ENCODE peak calls at places on chromosomes 5 and 9, in four cellular contexts. One of them, this sample, is unnamed.

GRCh38 chr5:134224905-134225779 is 731 bp downstream of the PPP2CA start:
- DNase-seq in H1: no peak
- DNase-seq in HepG2: peak; percentile 65
- DNase-seq in GM12878: no peak
- DNase-seq in this sample: no peak

GRCh38 chr5:141680751-141681201 is 1.3 kb downstream of the ARAP3 start:
- DNase-seq in H1: peak; percentile 88
- DNase-seq in HepG2: peak; percentile 7
- DNase-seq in GM12878: no peak
- DNase-seq in this sample: peak; percentile 84

GRCh38 chr5:13553896-13554295 is 390.6 kb downstream of the DNAH5 start:
- DNase-seq in H1: peak; percentile 31
- DNase-seq in HepG2: no peak
- DNase-seq in GM12878: no peak
- DNase-seq in this sample: peak; percentile 5

GRCh38 chr5:116531635-116532034 is 43.0 kb downstream of the SEMA6A start:
- DNase-seq in H1: no peak
- DNase-seq in HepG2: peak; percentile 12
- DNase-seq in GM12878: no peak
- DNase-seq in this sample: no peak

GRCh38 chr5:145834917-145835838 is at the start of gene PRELID2:
- DNase-seq in H1: peak; percentile 47
- DNase-seq in HepG2: peak; percentile 89
- DNase-seq in GM12878: peak; percentile 27
- DNase-seq in this sample: peak; percentile 57

GRCh38 chr5:72034710-72035109 is 72.6 kb upstream of the MAP1B start:
- DNase-seq in H1: no peak
- DNase-seq in HepG2: no peak
- DNase-seq in GM12878: no peak
- DNase-seq in this sample: no peak

GRCh38 chr9:69601698-69602097 is 70.5 kb downstream of the APBA1 start:
- DNase-seq in H1: no peak
- DNase-seq in HepG2: no peak
- DNase-seq in GM12878: no peak
- DNase-seq in this sample: no peak

GRCh38 chr5:61412344-61412743 is 80.3 kb downstream of the ZSWIM6 start:
- DNase-seq in H1: no peak
- DNase-seq in HepG2: no peak
- DNase-seq in GM12878: no peak
- DNase-seq in this sample: no peak

GRCh38 chr5:142007237-142007544 is 5.6 kb downstream of the GNPDA1 start:
- DNase-seq in H1: no peak
- DNase-seq in HepG2: no peak
- DNase-seq in GM12878: no peak
- DNase-seq in this sample: no peak

GRCh38 chr5:140244525-140245025 is 58.3 kb downstream of the PFDN1 start:
- DNase-seq in H1: peak; percentile 84
- DNase-seq in HepG2: peak; percentile 74
- DNase-seq in GM12878: no peak
- DNase-seq in this sample: peak; percentile 78

GRCh38 chr5:140262839-140263238 is 40.1 kb downstream of the PFDN1 start:
- DNase-seq in H1: no peak
- DNase-seq in HepG2: no peak
- DNase-seq in GM12878: no peak
- DNase-seq in this sample: no peak

DNA sequence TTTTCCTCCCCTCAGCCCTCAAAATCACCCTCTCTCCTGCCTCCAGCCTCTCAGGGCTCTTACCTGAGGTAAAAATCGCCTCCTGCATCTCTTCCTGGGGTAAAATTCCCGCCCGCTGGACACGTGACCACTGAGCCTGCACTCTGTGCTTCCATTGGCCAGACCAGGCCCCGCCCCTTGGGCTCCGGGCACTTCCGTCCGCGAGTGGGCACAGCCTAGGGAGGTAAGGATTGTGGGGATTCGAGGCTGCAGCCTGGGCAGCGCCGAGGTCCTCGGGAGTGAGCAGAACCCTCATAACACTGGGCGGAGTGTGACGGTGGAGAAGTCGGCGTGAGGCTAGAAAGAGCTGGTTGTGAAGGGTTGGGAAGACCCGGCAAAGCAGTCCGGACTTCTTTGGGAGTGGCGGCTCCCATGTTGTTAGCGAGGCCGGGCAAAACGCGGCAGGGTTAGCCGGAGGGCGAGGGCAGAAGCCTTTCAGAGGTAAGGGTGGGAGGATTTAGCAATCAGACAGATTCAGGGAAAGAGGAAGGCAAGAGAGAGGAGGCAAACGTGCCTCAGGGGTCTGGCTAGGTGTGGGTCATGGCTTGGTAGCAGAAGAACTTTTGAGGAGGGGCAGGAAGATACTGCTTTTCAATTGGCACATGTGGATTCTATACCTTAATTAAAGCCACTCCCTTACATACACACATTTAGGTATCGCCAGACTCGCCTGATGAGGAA is at the start of gene SHOC1:
- DNase-seq in H1: no peak
- DNase-seq in HepG2: no peak
- DNase-seq in GM12878: no peak
- DNase-seq in this sample: no peak
- H3K4me3 ChIP-seq in H1: no peak within 1 kb of the TSS
- H3K4me3 ChIP-seq in HepG2: no peak within 1 kb of the TSS
- H3K4me3 ChIP-seq in GM12878: no peak within 1 kb of the TSS
- H3K4me3 ChIP-seq in this sample: no peak within 1 kb of the TSS

GRCh38 chr5:175867587-175868347 is 3.6 kb upstream of the CPLX2 start:
- DNase-seq in H1: no peak
- DNase-seq in HepG2: peak; percentile 90
- DNase-seq in GM12878: no peak
- DNase-seq in this sample: no peak

GRCh38 chr5:175863316-175863715 is 8.1 kb upstream of the CPLX2 start:
- DNase-seq in H1: no peak
- DNase-seq in HepG2: no peak
- DNase-seq in GM12878: no peak
- DNase-seq in this sample: no peak

GRCh38 chr5:175868348-175868723 is 3.0 kb upstream of the CPLX2 start:
- DNase-seq in H1: no peak
- DNase-seq in HepG2: no peak
- DNase-seq in GM12878: no peak
- DNase-seq in this sample: no peak

GRCh38 chr5:175868996-175869638 is 2.3 kb upstream of the CPLX2 start:
- DNase-seq in H1: no peak
- DNase-seq in HepG2: no peak
- DNase-seq in GM12878: no peak
- DNase-seq in this sample: no peak

GRCh38 chr5:175866377-175866907 is 4.9 kb upstream of the CPLX2 start:
- DNase-seq in H1: no peak
- DNase-seq in HepG2: peak; percentile 27
- DNase-seq in GM12878: no peak
- DNase-seq in this sample: no peak
- TF ChIP-seq SUZ12 in H1: no peak
- TF ChIP-seq SUZ12 in HepG2: no peak
- TF ChIP-seq SUZ12 in GM12878: no peak
- TF ChIP-seq SUZ12 in this sample: no peak

GRCh38 chr5:120457839-120458507 is 6.1 kb upstream of the PRR16 start:
- DNase-seq in H1: peak; percentile 13
- DNase-seq in HepG2: peak; percentile 46
- DNase-seq in GM12878: peak; percentile 85
- DNase-seq in this sample: no peak
- H3K4me3 ChIP-seq in H1: no peak overlapping the region
- H3K4me3 ChIP-seq in HepG2: peak overlapping the region; percentile 60
- H3K4me3 ChIP-seq in GM12878: no peak overlapping the region
- H3K4me3 ChIP-seq in this sample: no peak overlapping the region

GRCh38 chr5:68217476-68217984 is 2.0 kb downstream of the PIK3R1 start:
- DNase-seq in H1: no peak
- DNase-seq in HepG2: no peak
- DNase-seq in GM12878: no peak
- DNase-seq in this sample: no peak

GRCh38 chr5:68215888-68216736 is 556 bp downstream of the PIK3R1 start:
- DNase-seq in H1: no peak
- DNase-seq in HepG2: peak; percentile 41
- DNase-seq in GM12878: no peak
- DNase-seq in this sample: no peak

GRCh38 chr5:68214472-68215207 is 916 bp upstream of the PIK3R1 start:
- DNase-seq in H1: no peak
- DNase-seq in HepG2: no peak
- DNase-seq in GM12878: no peak
- DNase-seq in this sample: no peak

GRCh38 chr5:68215208-68215887 is at the start of gene PIK3R1:
- DNase-seq in H1: peak; percentile 65
- DNase-seq in HepG2: peak; percentile 84
- DNase-seq in GM12878: peak; percentile 74
- DNase-seq in this sample: peak; percentile 70

DNA sequence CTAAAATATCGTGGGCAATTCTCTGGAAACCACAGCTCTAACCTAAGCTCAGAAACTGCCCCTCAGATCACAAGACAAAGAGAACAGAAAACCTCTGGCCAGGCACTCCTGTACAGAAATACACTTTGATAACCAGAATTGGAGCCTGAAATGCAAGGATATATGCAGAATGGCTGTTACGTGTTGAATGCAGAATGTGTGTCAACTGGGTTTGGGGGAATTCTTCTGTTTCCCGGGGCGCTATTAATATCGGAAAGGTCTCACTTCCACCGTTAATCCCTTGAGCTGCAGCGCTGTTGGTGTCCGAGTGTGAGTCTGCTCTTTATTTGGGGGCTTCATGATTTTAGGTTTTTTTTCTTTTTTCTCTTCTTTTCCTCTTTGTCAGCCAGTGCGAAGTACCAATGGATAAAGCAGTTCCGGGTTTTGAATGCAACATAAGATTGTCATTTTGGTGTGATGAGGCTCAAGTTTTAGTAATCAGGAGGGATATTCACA is 1.2 kb downstream of the PIK3R1 start:
- DNase-seq in H1: no peak
- DNase-seq in HepG2: no peak
- DNase-seq in GM12878: no peak
- DNase-seq in this sample: no peak
- TF ChIP-seq SUZ12 in H1: no peak
- TF ChIP-seq SUZ12 in HepG2: no peak
- TF ChIP-seq SUZ12 in GM12878: no peak
- TF ChIP-seq SUZ12 in this sample: no peak

GRCh38 chr5:143397302-143398052 is 6.0 kb downstream of the NR3C1 start:
- DNase-seq in H1: no peak
- DNase-seq in HepG2: peak; percentile 49
- DNase-seq in GM12878: no peak
- DNase-seq in this sample: no peak
- H3K4me3 ChIP-seq in H1: no peak overlapping the region
- H3K4me3 ChIP-seq in HepG2: peak overlapping the region; percentile 95
- H3K4me3 ChIP-seq in GM12878: peak overlapping the region; percentile 83
- H3K4me3 ChIP-seq in this sample: no peak overlapping the region

GRCh38 chr9:109387856-109388255 is 67.0 kb upstream of the EPB41L4B start:
- DNase-seq in H1: no peak
- DNase-seq in HepG2: no peak
- DNase-seq in GM12878: no peak
- DNase-seq in this sample: no peak
- TF ChIP-seq SUZ12 in H1: no peak
- TF ChIP-seq SUZ12 in HepG2: no peak
- TF ChIP-seq SUZ12 in GM12878: no peak
- TF ChIP-seq SUZ12 in this sample: no peak

GRCh38 chr5:3639175-3639574 is 43.5 kb downstream of the IRX1 start:
- DNase-seq in H1: no peak
- DNase-seq in HepG2: no peak
- DNase-seq in GM12878: no peak
- DNase-seq in this sample: no peak

GRCh38 chr5:3642231-3642630 is 46.6 kb downstream of the IRX1 start:
- DNase-seq in H1: no peak
- DNase-seq in HepG2: no peak
- DNase-seq in GM12878: no peak
- DNase-seq in this sample: no peak
- H3K4me3 ChIP-seq in H1: no peak overlapping the region
- H3K4me3 ChIP-seq in HepG2: no peak overlapping the region
- H3K4me3 ChIP-seq in GM12878: no peak overlapping the region
- H3K4me3 ChIP-seq in this sample: no peak overlapping the region

GRCh38 chr5:143311428-143311827 is 92.1 kb downstream of the NR3C1 start:
- DNase-seq in H1: no peak
- DNase-seq in HepG2: no peak
- DNase-seq in GM12878: no peak
- DNase-seq in this sample: no peak

GRCh38 chr5:143308726-143309125 is 94.8 kb downstream of the NR3C1 start:
- DNase-seq in H1: no peak
- DNase-seq in HepG2: no peak
- DNase-seq in GM12878: no peak
- DNase-seq in this sample: no peak

GRCh38 chr5:143312822-143313221 is 90.7 kb downstream of the NR3C1 start:
- DNase-seq in H1: no peak
- DNase-seq in HepG2: no peak
- DNase-seq in GM12878: no peak
- DNase-seq in this sample: no peak

GRCh38 chr5:143311955-143312354 is 91.5 kb downstream of the NR3C1 start:
- DNase-seq in H1: no peak
- DNase-seq in HepG2: no peak
- DNase-seq in GM12878: no peak
- DNase-seq in this sample: no peak

DNA sequence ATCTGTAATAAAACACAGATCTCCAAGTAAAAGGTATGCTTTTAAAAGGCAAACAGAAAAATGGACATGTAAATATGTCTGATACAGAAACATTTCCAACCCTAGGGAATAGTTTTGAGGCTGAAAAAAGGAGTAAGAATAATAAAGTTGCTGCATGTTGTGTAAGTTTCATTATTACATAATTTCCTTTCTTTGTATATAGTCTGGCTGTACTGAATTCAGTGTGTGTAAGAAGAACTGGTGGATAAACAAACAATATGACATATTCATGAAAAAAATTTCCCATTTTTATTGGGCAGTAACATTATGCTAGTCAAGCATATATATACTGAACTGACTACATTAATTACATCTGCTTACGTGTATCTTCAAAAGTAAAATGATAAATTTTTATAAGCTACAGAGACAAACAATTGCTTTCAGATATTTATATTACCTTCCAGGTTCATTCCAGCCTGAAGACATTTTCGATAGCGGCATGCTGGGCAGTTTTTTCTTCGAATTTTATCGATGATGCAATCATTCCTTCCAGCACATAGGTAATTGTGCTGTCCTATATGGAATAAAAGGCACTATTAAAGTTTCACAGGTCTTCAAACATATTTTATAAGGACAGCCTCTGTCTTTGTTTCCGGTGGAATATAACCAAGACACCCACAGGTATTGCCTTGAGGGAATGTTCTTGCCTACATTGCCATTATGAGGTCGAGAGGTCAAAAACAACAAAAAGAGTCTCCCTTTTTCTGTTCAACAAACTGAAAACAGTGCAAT is 93.6 kb downstream of the NR3C1 start:
- DNase-seq in H1: no peak
- DNase-seq in HepG2: no peak
- DNase-seq in GM12878: no peak
- DNase-seq in this sample: no peak
- TF ChIP-seq SUZ12 in H1: no peak
- TF ChIP-seq SUZ12 in HepG2: no peak
- TF ChIP-seq SUZ12 in GM12878: no peak
- TF ChIP-seq SUZ12 in this sample: no peak